ENCODE peak calls at places on chromosomes 11 and 22, in seven cellular contexts. R, E, X, B, C, Z and H are unnamed samples. For H3K9me3, the result is how much of the 10 kb centered on the place peaks cover.

GRCh38 chr11:19714387-19715363 is 2.0 kb downstream of the NAV2 start:
- DNase-seq in Z (peak), C (no peak), B (peak), R (no peak), E (no peak), X (peak), H (peak)

GRCh38 chr22:30816413-30816812 is 121.7 kb downstream of the OSBP2 start:
- DNase-seq in E (no peak), Z (no peak), X (no peak), C (no peak), R (no peak), B (peak), H (no peak)

GRCh38 chr11:105181100-105181499 is 41.5 kb upstream of the CARD18 start:
- DNase-seq in X (peak), B (no peak), C (no peak), E (no peak), R (no peak), Z (no peak), H (no peak)

GRCh38 chr11:9651481-9651880 is 12.4 kb upstream of the SWAP70 start:
- DNase-seq in Z (no peak), R (no peak), X (no peak), C (no peak), E (no peak), B (no peak), H (no peak)

GRCh38 chr11:105577645-105578044 is 32.2 kb upstream of the GRIA4 start:
- DNase-seq in C (no peak), R (no peak), X (peak), B (no peak), Z (peak), E (no peak), H (no peak)

GRCh38 chr11:106062592-106062949 is 14.6 kb downstream of the KBTBD3 start:
- DNase-seq in B (no peak), E (no peak), Z (peak), C (no peak), R (no peak), X (no peak), H (no peak)

GRCh38 chr22:50731811-50732624 is 6.0 kb upstream of the ACR start:
- DNase-seq in B (peak), C (no peak), X (peak), E (peak), Z (peak), R (peak), H (no peak)

GRCh38 chr11:46850829-46851380 is 4.8 kb upstream of the CKAP5 start:
- DNase-seq in C (no peak), R (no peak), Z (no peak), X (no peak), E (no peak), B (no peak), H (no peak)

GRCh38 chr22:37581534-37581933 is 1.6 kb upstream of the LGALS2 start:
- DNase-seq in E (no peak), X (no peak), R (no peak), Z (no peak), C (no peak), B (no peak), H (no peak)

GRCh38 chr22:39177791-39178190 is 25.3 kb upstream of the CBX7 start:
- DNase-seq in C (no peak), Z (no peak), B (no peak), E (no peak), X (no peak), R (no peak), H (no peak)

GRCh38 chr11:111698852-111699559 is 67.2 kb downstream of the PPP2R1B start:
- DNase-seq in Z (no peak), E (no peak), B (peak), R (no peak), C (no peak), X (peak), H (no peak)

GRCh38 chr11:74465291-74465708 is 2.0 kb downstream of the KCNE3 start:
- DNase-seq in B (peak), X (no peak), Z (no peak), E (peak), R (no peak), C (no peak), H (no peak)

GRCh38 chr22:30021338-30021737 is 58.9 kb upstream of the HORMAD2 start:
- DNase-seq in R (no peak), B (no peak), E (no peak), Z (no peak), X (no peak), C (no peak), H (no peak)

GRCh38 chr11:68387840-68388239 is 72.7 kb upstream of the PPP6R3 start:
- DNase-seq in E (no peak), C (no peak), Z (no peak), R (no peak), X (no peak), B (no peak), H (no peak)

GRCh38 chr22:50641696-50642607 is 14.0 kb upstream of the ARSA start:
- DNase-seq in C (no peak), B (no peak), X (peak), E (peak), Z (no peak), R (no peak), H (peak)

GRCh38 chr22:26610983-26611382 is 6.8 kb downstream of the CRYBB1 start:
- DNase-seq in R (no peak), C (no peak), E (no peak), X (peak), B (no peak), Z (no peak), H (no peak)

GRCh38 chr11:78268516-78269410 is 80.0 kb downstream of the USP35 start:
- DNase-seq in R (no peak), X (peak), C (no peak), B (no peak), E (no peak), Z (no peak), H (no peak)

GRCh38 chr11:117546431-117547160 is 218.9 kb downstream of the CEP164 start:
- DNase-seq in R (no peak), C (no peak), X (no peak), Z (no peak), B (no peak), E (no peak), H (no peak)

GRCh38 chr11:57546869-57547518 is 9.6 kb downstream of the SMTNL1 start:
- DNase-seq in C (no peak), B (peak), E (peak), X (peak), R (peak), Z (peak), H (no peak)

GRCh38 chr11:2703487-2704141 is 3.8 kb upstream of the KCNQ1OT1 start:
- DNase-seq in B (no peak), Z (no peak), R (no peak), X (no peak), E (no peak), C (no peak), H (no peak)

GRCh38 chr11:127000991-127001390 is 421 bp upstream of the KIRREL3 start:
- DNase-seq in Z (no peak), C (no peak), B (no peak), X (peak), E (no peak), R (no peak), H (no peak)

GRCh38 chr11:120432056-120433018 is 79.2 kb upstream of the GRIK4 start:
- DNase-seq in R (peak), Z (no peak), B (peak), E (peak), C (peak), X (peak), H (no peak)

GRCh38 chr22:38766076-38766777 is 10.4 kb upstream of the SUN2 start:
- DNase-seq in R (peak), C (no peak), B (peak), Z (peak), E (peak), X (peak), H (peak)

GRCh38 chr11:44833869-44834452 is 107.2 kb downstream of the TSPAN18 start:
- DNase-seq in B (no peak), E (no peak), X (no peak), R (no peak), Z (peak), C (no peak), H (no peak)

GRCh38 chr11:77088236-77089003 is 14.2 kb upstream of the OMP start:
- DNase-seq in B (no peak), Z (no peak), E (no peak), X (no peak), C (no peak), R (no peak), H (no peak)

GRCh38 chr22:37425800-37426531 is 1.3 kb downstream of the ELFN2 start:
- DNase-seq in R (no peak), B (no peak), C (no peak), E (no peak), X (peak), Z (no peak), H (no peak)

GRCh38 chr11:113261709-113262475 is 52.5 kb upstream of the TTC12 start:
- DNase-seq in C (no peak), R (no peak), E (no peak), Z (no peak), B (peak), X (peak), H (no peak)

GRCh38 chr11:130002352-130002845 is at the start of gene PRDM10:
- DNase-seq in X (peak), R (peak), Z (peak), E (peak), C (no peak), B (peak), H (peak)

GRCh38 chr22:28942801-28943500 is 59.6 kb downstream of the ZNRF3 start:
- DNase-seq in X (no peak), B (no peak), R (no peak), E (no peak), Z (no peak), C (no peak), H (no peak)

GRCh38 chr22:20418211-20418788 is 19.3 kb downstream of the SCARF2 start:
- DNase-seq in Z (peak), B (peak), C (no peak), E (peak), R (peak), X (peak), H (no peak)

GRCh38 chr22:31346255-31346732 is at the start of gene PATZ1:
- DNase-seq in C (no peak), E (peak), B (peak), X (peak), Z (peak), R (peak), H (peak)

GRCh38 chr11:68542617-68543016 is 82.1 kb downstream of the PPP6R3 start:
- DNase-seq in R (no peak), Z (no peak), E (no peak), X (peak), C (no peak), B (no peak), H (no peak)

GRCh38 chr11:19428206-19429001 is 187.7 kb upstream of the E2F8 start:
- DNase-seq in X (peak), R (no peak), C (no peak), Z (no peak), B (no peak), E (no peak), H (no peak)

GRCh38 chr22:37480387-37481346 is 5.5 kb downstream of the MFNG start:
- DNase-seq in E (no peak), R (no peak), X (no peak), Z (no peak), C (no peak), B (no peak), H (no peak)

GRCh38 chr11:122253541-122254317 is 137.7 kb upstream of the BLID start:
- DNase-seq in Z (no peak), B (no peak), E (no peak), R (no peak), C (no peak), X (peak), H (no peak)

GRCh38 chr11:70040452-70040851 is 37.7 kb upstream of the ANO1 start:
- DNase-seq in B (no peak), R (no peak), E (no peak), Z (no peak), C (no peak), X (no peak), H (no peak)
- H3K9me3 ChIP-seq in B (under half), R (half or more), E (under half), Z (under half), C (under half), X (under half), H (under half)

GRCh38 chr11:71478216-71478840 is 25.3 kb downstream of the NADSYN1 start:
- DNase-seq in B (no peak), R (no peak), Z (no peak), E (no peak), C (no peak), X (no peak), H (no peak)
- TF ChIP-seq USF2 in B (no peak), R (no peak), Z (no peak), E (no peak), C (no peak), X (no peak), H (no peak)

GRCh38 chr11:97751405-97751804 is 1269.3 kb upstream of the CNTN5 start:
- DNase-seq in X (no peak), R (no peak), B (no peak), E (no peak), C (no peak), Z (no peak), H (no peak)
- H3K9me3 ChIP-seq in X (under half), R (under half), B (under half), E (under half), C (under half), Z (under half), H (under half)

DNA sequence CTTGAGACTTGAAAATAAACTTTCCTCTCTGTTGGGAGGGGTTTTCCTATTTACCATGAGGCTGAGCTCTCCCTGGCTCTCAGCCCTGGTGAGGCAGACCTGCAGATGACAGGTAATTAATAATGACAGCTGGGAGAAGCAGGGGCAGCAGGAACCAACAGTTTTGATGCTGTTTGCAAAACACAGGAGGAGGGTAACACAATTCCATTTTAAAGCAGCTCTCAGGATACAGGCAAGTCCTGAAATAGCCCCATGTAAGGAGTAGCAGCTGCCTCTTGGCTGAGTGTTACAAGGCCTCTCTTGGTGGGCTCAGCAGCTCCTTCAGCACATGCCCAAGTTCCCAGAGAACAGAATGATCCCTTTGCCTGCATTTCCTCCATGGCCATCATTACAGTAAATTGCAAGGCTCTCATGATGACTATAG is 13.3 kb downstream of the PARVA start:
- DNase-seq in Z (no peak), E (no peak), R (no peak), C (no peak), X (no peak), B (no peak), H (no peak)
- TF ChIP-seq USF2 in Z (no peak), E (no peak), R (no peak), C (no peak), X (no peak), B (no peak), H (no peak)

GRCh38 chr22:47205081-47205491 is 442.6 kb downstream of the TBC1D22A start:
- DNase-seq in Z (no peak), X (no peak), R (no peak), B (no peak), E (no peak), C (no peak), H (peak)
- H3K9me3 ChIP-seq in Z (under half), X (under half), R (under half), B (under half), E (under half), C (under half), H (half or more)

DNA sequence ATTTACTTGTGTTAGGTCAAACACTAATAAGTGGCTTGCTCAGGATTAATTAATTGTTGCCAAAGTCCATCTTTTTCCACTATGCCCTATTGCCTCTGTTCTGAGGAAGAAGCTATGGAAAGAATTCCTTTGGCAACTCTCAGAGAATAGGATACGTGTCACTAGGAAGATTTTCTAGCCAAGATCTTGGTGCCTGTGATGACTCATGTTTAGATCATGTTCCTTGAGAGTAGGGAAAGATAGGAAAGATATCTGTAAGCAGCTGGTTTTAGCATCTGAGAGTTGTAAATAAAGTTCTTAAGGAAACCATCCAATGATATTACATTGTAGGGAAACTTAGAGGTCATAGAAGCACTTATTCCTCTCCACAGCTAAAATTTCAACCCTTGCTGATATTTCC is 15.7 kb downstream of the SLN start:
- DNase-seq in Z (no peak), C (no peak), R (peak), E (no peak), B (no peak), X (peak), H (no peak)
- TF ChIP-seq USF2 in Z (no peak), C (no peak), R (no peak), E (no peak), B (no peak), X (no peak), H (no peak)

DNA sequence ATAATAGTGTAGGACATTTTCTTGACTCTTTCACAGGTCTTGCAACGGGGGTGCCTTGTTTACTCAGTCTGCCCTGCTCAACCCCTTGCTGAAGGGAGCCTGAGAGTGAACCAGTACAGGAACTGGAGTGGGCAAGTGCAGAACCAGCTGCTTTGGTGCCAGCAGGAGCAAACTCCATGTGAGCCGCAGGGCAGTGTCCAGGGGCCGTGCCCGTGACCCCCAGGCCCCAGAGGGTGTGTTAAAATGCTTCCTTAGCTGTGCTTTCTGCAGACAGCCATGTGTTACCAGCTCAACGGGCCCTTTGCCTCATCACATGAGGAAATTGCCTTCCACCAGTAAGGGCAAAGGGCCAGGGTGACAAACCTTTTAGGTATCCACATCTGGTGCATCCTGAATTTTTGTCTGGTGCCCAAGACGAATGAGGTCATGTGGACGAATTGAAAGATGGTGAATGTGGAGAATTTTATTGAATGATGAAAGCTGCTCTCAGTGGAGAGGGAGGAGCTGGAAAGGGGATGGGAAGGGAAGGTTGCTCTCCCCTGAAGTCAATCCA is 53.6 kb upstream of the OR5D13 start:
- DNase-seq in E (no peak), B (no peak), C (no peak), R (no peak), X (no peak), Z (no peak), H (no peak)
- H3K9me3 ChIP-seq in E (half or more), B (under half), C (under half), R (under half), X (under half), Z (under half), H (half or more)

DNA sequence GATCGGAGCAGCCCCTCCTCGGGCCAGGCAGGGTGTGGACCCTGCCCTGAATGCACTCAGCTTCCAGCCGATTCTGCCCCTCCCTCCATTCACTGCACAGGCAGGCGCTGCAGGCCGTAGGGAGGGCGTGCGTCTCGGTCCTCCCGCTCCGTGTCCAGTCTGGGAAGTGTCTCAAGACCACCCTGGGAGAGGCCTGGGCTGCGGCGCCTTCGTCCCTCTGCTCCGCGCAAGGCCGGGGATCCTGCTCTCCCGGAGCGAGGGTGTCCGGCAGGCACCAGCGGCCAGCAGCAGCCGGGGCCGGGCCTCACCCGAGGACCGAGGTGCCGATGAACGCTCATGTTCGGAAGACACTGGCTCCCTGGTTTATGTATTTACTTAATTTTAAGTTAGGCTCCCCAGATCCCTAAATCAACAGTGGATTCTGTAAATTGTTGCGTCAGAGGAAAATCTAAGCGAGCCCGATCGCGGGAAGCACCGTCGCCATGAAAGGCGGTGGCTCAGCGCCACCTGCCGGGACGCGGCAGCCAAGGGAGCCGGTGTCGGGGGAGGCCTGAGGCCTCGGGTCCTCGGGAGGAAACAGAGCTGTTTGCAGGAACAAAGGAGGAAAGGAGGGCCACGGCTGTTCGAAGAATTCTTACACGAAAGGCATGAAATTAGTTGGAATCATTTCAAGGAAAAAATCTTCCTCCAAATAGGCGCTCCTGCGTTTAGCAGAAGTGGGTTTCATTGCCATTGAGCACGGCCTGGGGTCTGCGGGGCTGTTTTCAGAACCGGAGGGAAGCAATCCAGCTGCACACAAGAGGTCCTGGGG is 195.3 kb downstream of the BRD1 start:
- DNase-seq in C (no peak), Z (peak), R (peak), B (no peak), E (peak), X (peak), H (peak)
- TF ChIP-seq USF2 in C (no peak), Z (no peak), R (no peak), B (no peak), E (no peak), X (no peak), H (no peak)